ENCODE peak calls at places on chromosomes 12 and 14, in four cellular contexts. One of them, this sample, is unnamed.

GRCh38 chr12:123141615-123142517 is 9.0 kb downstream of the PITPNM2 start:
- DNase-seq in K562: no peak
- DNase-seq in H1: no peak
- DNase-seq in HepG2: peak
- DNase-seq in this sample: no peak

GRCh38 chr12:92506460-92506859 is 196.3 kb upstream of the PLEKHG7 start:
- DNase-seq in K562: no peak
- DNase-seq in H1: no peak
- DNase-seq in HepG2: no peak
- DNase-seq in this sample: no peak

GRCh38 chr14:97213720-97214119 is 416.5 kb downstream of the VRK1 start:
- DNase-seq in K562: no peak
- DNase-seq in H1: no peak
- DNase-seq in HepG2: no peak
- DNase-seq in this sample: no peak

GRCh38 chr12:116528067-116528466 is 31.1 kb upstream of the MAP1LC3B2 start:
- DNase-seq in K562: no peak
- DNase-seq in H1: no peak
- DNase-seq in HepG2: no peak
- DNase-seq in this sample: no peak

GRCh38 chr12:122471324-122472226 is 29.2 kb downstream of the ZCCHC8 start:
- DNase-seq in K562: peak
- DNase-seq in H1: no peak
- DNase-seq in HepG2: peak
- DNase-seq in this sample: no peak

GRCh38 chr14:105217764-105218163 is 30.6 kb upstream of the BTBD6 start:
- DNase-seq in K562: no peak
- DNase-seq in H1: no peak
- DNase-seq in HepG2: no peak
- DNase-seq in this sample: no peak

GRCh38 chr14:90781344-90781761 is 34.9 kb downstream of the TTC7B start:
- DNase-seq in K562: no peak
- DNase-seq in H1: no peak
- DNase-seq in HepG2: no peak
- DNase-seq in this sample: no peak

GRCh38 chr12:31591308-31591901 is 469 bp upstream of the DENND5B start:
- DNase-seq in K562: no peak
- DNase-seq in H1: no peak
- DNase-seq in HepG2: no peak
- DNase-seq in this sample: no peak

GRCh38 chr12:131912526-131913274 is 16.4 kb upstream of the PUS1 start:
- DNase-seq in K562: peak
- DNase-seq in H1: no peak
- DNase-seq in HepG2: peak
- DNase-seq in this sample: no peak

GRCh38 chr14:56805992-56806737 is 4.1 kb downstream of the OTX2 start:
- DNase-seq in K562: no peak
- DNase-seq in H1: peak
- DNase-seq in HepG2: no peak
- DNase-seq in this sample: no peak

GRCh38 chr14:69615471-69616407 is 4.3 kb downstream of the SUSD6 start:
- DNase-seq in K562: no peak
- DNase-seq in H1: no peak
- DNase-seq in HepG2: no peak
- DNase-seq in this sample: peak

GRCh38 chr14:32779845-32780244 is 158.8 kb upstream of the NPAS3 start:
- DNase-seq in K562: no peak
- DNase-seq in H1: no peak
- DNase-seq in HepG2: no peak
- DNase-seq in this sample: no peak

GRCh38 chr12:11688831-11689230 is 39.4 kb downstream of the ETV6 start:
- DNase-seq in K562: no peak
- DNase-seq in H1: no peak
- DNase-seq in HepG2: no peak
- DNase-seq in this sample: no peak

GRCh38 chr12:104299842-104300481 is 3.6 kb upstream of the EID3 start:
- DNase-seq in K562: no peak
- DNase-seq in H1: no peak
- DNase-seq in HepG2: no peak
- DNase-seq in this sample: no peak

GRCh38 chr12:105672171-105672570 is 341.7 kb downstream of the C12orf75 start:
- DNase-seq in K562: no peak
- DNase-seq in H1: no peak
- DNase-seq in HepG2: no peak
- DNase-seq in this sample: no peak

GRCh38 chr14:56331815-56332214 is 213.6 kb downstream of the PELI2 start:
- DNase-seq in K562: no peak
- DNase-seq in H1: no peak
- DNase-seq in HepG2: no peak
- DNase-seq in this sample: no peak

GRCh38 chr12:19186722-19187661 is 57.5 kb downstream of the PLEKHA5 start:
- DNase-seq in K562: peak
- DNase-seq in H1: no peak
- DNase-seq in HepG2: peak
- DNase-seq in this sample: no peak

GRCh38 chr14:35932659-35933159 is 106.6 kb downstream of the BRMS1L start:
- DNase-seq in K562: no peak
- DNase-seq in H1: no peak
- DNase-seq in HepG2: no peak
- DNase-seq in this sample: peak

GRCh38 chr12:8697120-8697475 is 693 bp upstream of the RIMKLB start:
- DNase-seq in K562: no peak
- DNase-seq in H1: no peak
- DNase-seq in HepG2: no peak
- DNase-seq in this sample: no peak

GRCh38 chr14:57352771-57353170 is 37.6 kb upstream of the NAA30 start:
- DNase-seq in K562: no peak
- DNase-seq in H1: no peak
- DNase-seq in HepG2: no peak
- DNase-seq in this sample: no peak

GRCh38 chr12:104535383-104535782 is 78.6 kb downstream of the CHST11 start:
- DNase-seq in K562: no peak
- DNase-seq in H1: no peak
- DNase-seq in HepG2: no peak
- DNase-seq in this sample: no peak

GRCh38 chr12:102960766-102961487 is 3.5 kb downstream of the ASCL1 start:
- DNase-seq in K562: no peak
- DNase-seq in H1: no peak
- DNase-seq in HepG2: no peak
- DNase-seq in this sample: no peak

GRCh38 chr12:80325167-80325959 is 118.7 kb upstream of the PTPRQ start:
- DNase-seq in K562: no peak
- DNase-seq in H1: no peak
- DNase-seq in HepG2: no peak
- DNase-seq in this sample: no peak
- TF ChIP-seq CBX5 in K562: no peak
- TF ChIP-seq CBX5 in H1: no peak
- TF ChIP-seq CBX5 in HepG2: no peak
- TF ChIP-seq CBX5 in this sample: no peak

GRCh38 chr14:52840916-52841315 is 49.5 kb upstream of the GNPNAT1 start:
- DNase-seq in K562: no peak
- DNase-seq in H1: no peak
- DNase-seq in HepG2: no peak
- DNase-seq in this sample: no peak

GRCh38 chr14:52834440-52834842 is 43.0 kb upstream of the GNPNAT1 start:
- DNase-seq in K562: no peak
- DNase-seq in H1: no peak
- DNase-seq in HepG2: no peak
- DNase-seq in this sample: no peak

GRCh38 chr14:52833891-52834290 is 42.5 kb upstream of the GNPNAT1 start:
- DNase-seq in K562: no peak
- DNase-seq in H1: no peak
- DNase-seq in HepG2: no peak
- DNase-seq in this sample: no peak

GRCh38 chr14:52837451-52837850 is 46.0 kb upstream of the GNPNAT1 start:
- DNase-seq in K562: no peak
- DNase-seq in H1: no peak
- DNase-seq in HepG2: no peak
- DNase-seq in this sample: no peak

DNA sequence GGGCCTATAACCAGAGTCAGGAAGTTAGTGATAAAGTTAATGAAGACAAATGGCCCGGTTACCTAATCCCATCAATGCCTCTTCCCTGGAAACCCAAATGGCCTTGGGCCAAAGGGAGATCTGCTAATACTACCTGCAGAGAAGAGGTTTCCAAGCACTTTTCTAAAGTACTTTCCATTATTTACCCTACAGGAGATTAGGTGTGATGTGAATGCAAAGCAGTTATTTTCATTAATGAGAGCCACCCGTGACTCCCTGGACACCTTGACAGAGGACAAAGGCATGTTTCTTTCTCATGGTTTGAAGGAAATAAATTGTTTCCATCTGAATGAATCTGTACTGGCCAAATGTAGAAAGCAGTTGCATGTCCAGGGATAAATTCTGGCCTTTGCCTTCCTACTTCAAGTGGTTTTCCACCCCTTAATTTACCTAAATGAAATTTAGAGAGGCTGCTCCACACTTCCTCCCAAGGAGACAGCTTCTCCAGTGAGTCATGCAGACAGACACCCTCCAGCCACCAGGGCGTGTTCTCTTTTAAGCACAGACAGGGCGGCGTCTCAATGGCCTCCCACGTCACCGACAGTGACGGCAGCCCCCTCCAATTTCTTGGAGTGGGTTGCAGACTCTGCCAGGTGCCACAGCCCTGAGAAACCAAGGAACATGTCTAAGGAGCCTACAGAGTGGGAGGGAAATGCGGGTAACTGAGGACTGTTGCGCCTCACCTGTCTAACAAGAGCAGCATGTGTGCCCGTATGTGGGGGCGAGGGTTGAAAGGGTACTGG is 43.9 kb upstream of the GNPNAT1 start:
- DNase-seq in K562: no peak
- DNase-seq in H1: no peak
- DNase-seq in HepG2: no peak
- DNase-seq in this sample: no peak
- TF ChIP-seq EP300 in K562: no peak
- TF ChIP-seq EP300 in H1: no peak
- TF ChIP-seq EP300 in HepG2: no peak
- TF ChIP-seq EP300 in this sample: no peak

GRCh38 chr14:61438036-61438435 is 116.7 kb downstream of the PRKCH start:
- DNase-seq in K562: no peak
- DNase-seq in H1: no peak
- DNase-seq in HepG2: no peak
- DNase-seq in this sample: no peak

GRCh38 chr14:61437383-61437782 is 116.0 kb downstream of the PRKCH start:
- DNase-seq in K562: no peak
- DNase-seq in H1: no peak
- DNase-seq in HepG2: no peak
- DNase-seq in this sample: no peak

GRCh38 chr14:61438860-61439765 is 117.7 kb downstream of the PRKCH start:
- DNase-seq in K562: no peak
- DNase-seq in H1: no peak
- DNase-seq in HepG2: peak
- DNase-seq in this sample: peak

GRCh38 chr14:61439779-61440418 is 118.5 kb downstream of the PRKCH start:
- DNase-seq in K562: no peak
- DNase-seq in H1: no peak
- DNase-seq in HepG2: no peak
- DNase-seq in this sample: no peak

DNA sequence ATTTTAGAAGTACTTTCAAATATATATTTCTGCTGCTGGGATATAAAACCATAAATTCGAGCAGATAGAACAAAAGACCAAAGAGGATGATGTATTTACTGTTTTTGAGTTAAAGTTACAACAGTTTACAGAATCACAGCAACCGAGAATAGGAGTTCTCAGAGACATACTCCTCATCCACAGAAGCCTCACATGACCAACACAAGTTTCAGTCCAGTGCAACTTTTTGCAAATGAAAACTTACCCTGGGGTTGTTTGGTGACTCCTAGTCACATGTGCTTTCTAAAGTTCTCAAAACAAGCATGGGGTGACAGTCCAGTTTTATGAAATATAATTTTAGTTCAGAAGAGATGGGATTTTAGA is 117.1 kb downstream of the PRKCH start:
- DNase-seq in K562: no peak
- DNase-seq in H1: no peak
- DNase-seq in HepG2: no peak
- DNase-seq in this sample: peak
- TF ChIP-seq CTCF in K562: no peak
- TF ChIP-seq CTCF in H1: no peak
- TF ChIP-seq CTCF in HepG2: no peak
- TF ChIP-seq CTCF in this sample: no peak

GRCh38 chr12:21369141-21369980 is 3.3 kb upstream of the IAPP start:
- DNase-seq in K562: no peak
- DNase-seq in H1: no peak
- DNase-seq in HepG2: no peak
- DNase-seq in this sample: no peak

GRCh38 chr12:21372602-21373001 is at the start of gene IAPP:
- DNase-seq in K562: no peak
- DNase-seq in H1: no peak
- DNase-seq in HepG2: no peak
- DNase-seq in this sample: no peak

DNA sequence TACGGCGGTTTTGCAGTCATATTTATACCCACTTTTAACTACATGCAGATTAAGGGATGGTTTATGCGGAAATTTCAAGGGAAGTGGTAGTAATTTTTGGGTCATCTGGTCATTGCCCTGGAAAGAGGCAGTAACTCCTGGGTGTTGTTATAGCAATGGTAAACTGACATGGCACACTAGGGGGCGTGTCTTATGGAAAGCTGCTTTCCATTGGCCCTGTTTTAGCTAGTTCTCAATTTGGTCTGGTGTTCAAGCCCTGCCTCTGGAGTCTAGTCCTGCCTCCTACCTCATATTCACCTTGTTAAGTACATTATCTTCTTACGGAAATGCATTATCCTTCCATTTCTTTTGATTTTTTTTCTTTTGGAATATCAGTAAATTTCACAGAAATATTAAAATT is 1.7 kb upstream of the IAPP start:
- DNase-seq in K562: no peak
- DNase-seq in H1: no peak
- DNase-seq in HepG2: no peak
- DNase-seq in this sample: no peak
- TF ChIP-seq CBX5 in K562: no peak
- TF ChIP-seq CBX5 in H1: no peak
- TF ChIP-seq CBX5 in HepG2: no peak
- TF ChIP-seq CBX5 in this sample: no peak

DNA sequence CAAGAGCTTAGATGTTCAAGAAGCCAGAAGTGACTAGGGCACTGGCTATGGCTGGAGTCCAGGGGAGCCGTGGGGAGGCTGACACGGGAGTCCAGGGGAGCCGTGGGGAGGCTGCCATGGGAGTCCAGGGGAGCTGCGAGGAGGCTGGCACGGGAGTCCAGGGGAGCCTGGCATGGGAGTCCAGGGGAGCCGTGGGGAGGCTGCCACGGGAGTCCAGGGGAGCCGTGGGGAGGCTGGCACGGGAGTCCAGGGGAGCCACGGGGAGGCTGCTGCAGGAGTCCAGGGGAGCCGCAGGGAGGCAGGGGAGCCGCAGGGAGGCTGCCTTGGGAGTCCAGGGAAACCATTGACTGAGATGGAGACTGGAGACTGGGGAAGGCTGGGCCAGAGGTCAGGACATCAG is 54.9 kb downstream of the TECPR2 start:
- DNase-seq in K562: no peak
- DNase-seq in H1: no peak
- DNase-seq in HepG2: no peak
- DNase-seq in this sample: no peak
- TF ChIP-seq EP300 in K562: no peak
- TF ChIP-seq EP300 in H1: no peak
- TF ChIP-seq EP300 in HepG2: no peak
- TF ChIP-seq EP300 in this sample: no peak

GRCh38 chr14:23578560-23579310 is at the start of gene JPH4:
- DNase-seq in K562: peak
- DNase-seq in H1: peak
- DNase-seq in HepG2: no peak
- DNase-seq in this sample: no peak
- TF ChIP-seq CTCF in K562: no peak
- TF ChIP-seq CTCF in H1: no peak
- TF ChIP-seq CTCF in HepG2: no peak
- TF ChIP-seq CTCF in this sample: no peak